ENCODE peak calls at places on chromosomes 2 and 18, in eight cellular contexts. One of them, this sample, is unnamed.
A peak's percentile ranks its signal among the peaks of the same experiment; 100 is the strongest.

GRCh38 chr2:147499785-147500184 is 345.0 kb upstream of the ACVR2A start:
- DNase-seq in NCI-H187: no peak
- DNase-seq in CD8-positive, alpha-beta T cell: no peak
- DNase-seq in hypothalamus: no peak
- DNase-seq in cardiac fibroblast: no peak
- DNase-seq in gastrocnemius medialis: no peak
- DNase-seq in activated CD4-positive, alpha-beta T cell treated with anti-CD3 and anti-CD28 coated beads, Interleukin-2, amount 50 U/mL, for 4 hours: no peak
- DNase-seq in stimulated activated CD8-positive, alpha-beta memory T cell treated with anti-CD3 and anti-CD28 coated beads, Interleukin-2, amount 100 ng/mL, for 48 hours: no peak
- DNase-seq in this sample: no peak

GRCh38 chr2:215998636-215999035 is 14.7 kb downstream of the MREG start:
- DNase-seq in hypothalamus: no peak
- DNase-seq in stimulated activated CD8-positive, alpha-beta memory T cell treated with anti-CD3 and anti-CD28 coated beads, Interleukin-2, amount 100 ng/mL, for 48 hours: no peak
- DNase-seq in cardiac fibroblast: no peak
- DNase-seq in CD8-positive, alpha-beta T cell: no peak
- DNase-seq in NCI-H187: no peak
- DNase-seq in activated CD4-positive, alpha-beta T cell treated with anti-CD3 and anti-CD28 coated beads, Interleukin-2, amount 50 U/mL, for 4 hours: no peak
- DNase-seq in gastrocnemius medialis: no peak
- DNase-seq in this sample: no peak

GRCh38 chr2:170073288-170073687 is 104.7 kb upstream of the MYO3B start:
- DNase-seq in CD8-positive, alpha-beta T cell: no peak
- DNase-seq in stimulated activated CD8-positive, alpha-beta memory T cell treated with anti-CD3 and anti-CD28 coated beads, Interleukin-2, amount 100 ng/mL, for 48 hours: no peak
- DNase-seq in activated CD4-positive, alpha-beta T cell treated with anti-CD3 and anti-CD28 coated beads, Interleukin-2, amount 50 U/mL, for 4 hours: no peak
- DNase-seq in hypothalamus: peak; percentile 1
- DNase-seq in gastrocnemius medialis: peak; percentile 27
- DNase-seq in NCI-H187: no peak
- DNase-seq in cardiac fibroblast: peak; percentile 81
- DNase-seq in this sample: no peak

GRCh38 chr2:41922177-41922576 is 125.6 kb upstream of the PKDCC start:
- DNase-seq in CD8-positive, alpha-beta T cell: no peak
- DNase-seq in activated CD4-positive, alpha-beta T cell treated with anti-CD3 and anti-CD28 coated beads, Interleukin-2, amount 50 U/mL, for 4 hours: no peak
- DNase-seq in gastrocnemius medialis: peak; percentile 63
- DNase-seq in stimulated activated CD8-positive, alpha-beta memory T cell treated with anti-CD3 and anti-CD28 coated beads, Interleukin-2, amount 100 ng/mL, for 48 hours: no peak
- DNase-seq in cardiac fibroblast: no peak
- DNase-seq in NCI-H187: no peak
- DNase-seq in hypothalamus: no peak
- DNase-seq in this sample: no peak

GRCh38 chr2:151192681-151193080 is 69.0 kb downstream of the RBM43 start:
- DNase-seq in hypothalamus: no peak
- DNase-seq in CD8-positive, alpha-beta T cell: no peak
- DNase-seq in cardiac fibroblast: no peak
- DNase-seq in NCI-H187: no peak
- DNase-seq in stimulated activated CD8-positive, alpha-beta memory T cell treated with anti-CD3 and anti-CD28 coated beads, Interleukin-2, amount 100 ng/mL, for 48 hours: no peak
- DNase-seq in gastrocnemius medialis: no peak
- DNase-seq in activated CD4-positive, alpha-beta T cell treated with anti-CD3 and anti-CD28 coated beads, Interleukin-2, amount 50 U/mL, for 4 hours: no peak
- DNase-seq in this sample: no peak

GRCh38 chr18:6543330-6543908 is 128.7 kb upstream of the L3MBTL4 start:
- DNase-seq in stimulated activated CD8-positive, alpha-beta memory T cell treated with anti-CD3 and anti-CD28 coated beads, Interleukin-2, amount 100 ng/mL, for 48 hours: no peak
- DNase-seq in activated CD4-positive, alpha-beta T cell treated with anti-CD3 and anti-CD28 coated beads, Interleukin-2, amount 50 U/mL, for 4 hours: no peak
- DNase-seq in CD8-positive, alpha-beta T cell: no peak
- DNase-seq in cardiac fibroblast: peak; percentile 57
- DNase-seq in NCI-H187: no peak
- DNase-seq in hypothalamus: no peak
- DNase-seq in gastrocnemius medialis: no peak
- DNase-seq in this sample: no peak

GRCh38 chr18:45628979-45629958 is 14.0 kb downstream of the SLC14A2 start:
- DNase-seq in gastrocnemius medialis: no peak
- DNase-seq in CD8-positive, alpha-beta T cell: no peak
- DNase-seq in NCI-H187: no peak
- DNase-seq in hypothalamus: no peak
- DNase-seq in stimulated activated CD8-positive, alpha-beta memory T cell treated with anti-CD3 and anti-CD28 coated beads, Interleukin-2, amount 100 ng/mL, for 48 hours: no peak
- DNase-seq in activated CD4-positive, alpha-beta T cell treated with anti-CD3 and anti-CD28 coated beads, Interleukin-2, amount 50 U/mL, for 4 hours: no peak
- DNase-seq in cardiac fibroblast: peak; percentile 62
- DNase-seq in this sample: no peak

GRCh38 chr2:138090330-138090729 is 126.1 kb downstream of the HNMT start:
- DNase-seq in cardiac fibroblast: peak; percentile 79
- DNase-seq in gastrocnemius medialis: no peak
- DNase-seq in activated CD4-positive, alpha-beta T cell treated with anti-CD3 and anti-CD28 coated beads, Interleukin-2, amount 50 U/mL, for 4 hours: no peak
- DNase-seq in hypothalamus: no peak
- DNase-seq in stimulated activated CD8-positive, alpha-beta memory T cell treated with anti-CD3 and anti-CD28 coated beads, Interleukin-2, amount 100 ng/mL, for 48 hours: no peak
- DNase-seq in NCI-H187: no peak
- DNase-seq in CD8-positive, alpha-beta T cell: no peak
- DNase-seq in this sample: peak; percentile 14

GRCh38 chr18:78876868-78877267 is 102.8 kb upstream of the SALL3 start:
- DNase-seq in stimulated activated CD8-positive, alpha-beta memory T cell treated with anti-CD3 and anti-CD28 coated beads, Interleukin-2, amount 100 ng/mL, for 48 hours: no peak
- DNase-seq in CD8-positive, alpha-beta T cell: no peak
- DNase-seq in gastrocnemius medialis: no peak
- DNase-seq in NCI-H187: no peak
- DNase-seq in cardiac fibroblast: no peak
- DNase-seq in hypothalamus: no peak
- DNase-seq in activated CD4-positive, alpha-beta T cell treated with anti-CD3 and anti-CD28 coated beads, Interleukin-2, amount 50 U/mL, for 4 hours: no peak
- DNase-seq in this sample: no peak

GRCh38 chr18:51151568-51152511 is 45.6 kb downstream of the MEX3C start:
- DNase-seq in stimulated activated CD8-positive, alpha-beta memory T cell treated with anti-CD3 and anti-CD28 coated beads, Interleukin-2, amount 100 ng/mL, for 48 hours: peak; percentile 57
- DNase-seq in gastrocnemius medialis: no peak
- DNase-seq in CD8-positive, alpha-beta T cell: peak; percentile 33
- DNase-seq in cardiac fibroblast: no peak
- DNase-seq in activated CD4-positive, alpha-beta T cell treated with anti-CD3 and anti-CD28 coated beads, Interleukin-2, amount 50 U/mL, for 4 hours: peak; percentile 92
- DNase-seq in hypothalamus: no peak
- DNase-seq in NCI-H187: no peak
- DNase-seq in this sample: no peak

GRCh38 chr18:11981633-11982366 is 493 bp downstream of the IMPA2 start:
- DNase-seq in hypothalamus: no peak
- DNase-seq in stimulated activated CD8-positive, alpha-beta memory T cell treated with anti-CD3 and anti-CD28 coated beads, Interleukin-2, amount 100 ng/mL, for 48 hours: peak; percentile 12
- DNase-seq in gastrocnemius medialis: peak; percentile 73
- DNase-seq in activated CD4-positive, alpha-beta T cell treated with anti-CD3 and anti-CD28 coated beads, Interleukin-2, amount 50 U/mL, for 4 hours: no peak
- DNase-seq in cardiac fibroblast: peak; percentile 28
- DNase-seq in CD8-positive, alpha-beta T cell: no peak
- DNase-seq in NCI-H187: no peak
- DNase-seq in this sample: no peak

GRCh38 chr2:156892449-156893335 is 364.8 kb upstream of the GALNT5 start:
- DNase-seq in gastrocnemius medialis: no peak
- DNase-seq in cardiac fibroblast: peak; percentile 72
- DNase-seq in activated CD4-positive, alpha-beta T cell treated with anti-CD3 and anti-CD28 coated beads, Interleukin-2, amount 50 U/mL, for 4 hours: no peak
- DNase-seq in stimulated activated CD8-positive, alpha-beta memory T cell treated with anti-CD3 and anti-CD28 coated beads, Interleukin-2, amount 100 ng/mL, for 48 hours: no peak
- DNase-seq in hypothalamus: no peak
- DNase-seq in NCI-H187: no peak
- DNase-seq in CD8-positive, alpha-beta T cell: no peak
- DNase-seq in this sample: peak; percentile 26

GRCh38 chr2:12478151-12479041 is 238.3 kb upstream of the TRIB2 start:
- DNase-seq in activated CD4-positive, alpha-beta T cell treated with anti-CD3 and anti-CD28 coated beads, Interleukin-2, amount 50 U/mL, for 4 hours: no peak
- DNase-seq in hypothalamus: no peak
- DNase-seq in CD8-positive, alpha-beta T cell: no peak
- DNase-seq in stimulated activated CD8-positive, alpha-beta memory T cell treated with anti-CD3 and anti-CD28 coated beads, Interleukin-2, amount 100 ng/mL, for 48 hours: no peak
- DNase-seq in NCI-H187: no peak
- DNase-seq in gastrocnemius medialis: no peak
- DNase-seq in cardiac fibroblast: no peak
- DNase-seq in this sample: no peak

GRCh38 chr18:61894751-61895524 is 2.1 kb upstream of the RNF152 start:
- DNase-seq in stimulated activated CD8-positive, alpha-beta memory T cell treated with anti-CD3 and anti-CD28 coated beads, Interleukin-2, amount 100 ng/mL, for 48 hours: no peak
- DNase-seq in hypothalamus: no peak
- DNase-seq in gastrocnemius medialis: no peak
- DNase-seq in NCI-H187: no peak
- DNase-seq in activated CD4-positive, alpha-beta T cell treated with anti-CD3 and anti-CD28 coated beads, Interleukin-2, amount 50 U/mL, for 4 hours: no peak
- DNase-seq in CD8-positive, alpha-beta T cell: no peak
- DNase-seq in cardiac fibroblast: no peak
- DNase-seq in this sample: no peak

GRCh38 chr2:144358979-144359541 is 160.9 kb downstream of the ZEB2 start:
- DNase-seq in cardiac fibroblast: peak; percentile 85
- DNase-seq in stimulated activated CD8-positive, alpha-beta memory T cell treated with anti-CD3 and anti-CD28 coated beads, Interleukin-2, amount 100 ng/mL, for 48 hours: no peak
- DNase-seq in activated CD4-positive, alpha-beta T cell treated with anti-CD3 and anti-CD28 coated beads, Interleukin-2, amount 50 U/mL, for 4 hours: no peak
- DNase-seq in NCI-H187: no peak
- DNase-seq in hypothalamus: no peak
- DNase-seq in gastrocnemius medialis: no peak
- DNase-seq in CD8-positive, alpha-beta T cell: no peak
- DNase-seq in this sample: no peak

GRCh38 chr2:109089602-109090300 is 39.3 kb upstream of the SH3RF3 start:
- DNase-seq in CD8-positive, alpha-beta T cell: no peak
- DNase-seq in activated CD4-positive, alpha-beta T cell treated with anti-CD3 and anti-CD28 coated beads, Interleukin-2, amount 50 U/mL, for 4 hours: no peak
- DNase-seq in NCI-H187: no peak
- DNase-seq in cardiac fibroblast: peak; percentile 39
- DNase-seq in gastrocnemius medialis: no peak
- DNase-seq in stimulated activated CD8-positive, alpha-beta memory T cell treated with anti-CD3 and anti-CD28 coated beads, Interleukin-2, amount 100 ng/mL, for 48 hours: no peak
- DNase-seq in hypothalamus: no peak
- DNase-seq in this sample: no peak

GRCh38 chr2:11768940-11769339 is 22.5 kb downstream of the LPIN1 start:
- DNase-seq in activated CD4-positive, alpha-beta T cell treated with anti-CD3 and anti-CD28 coated beads, Interleukin-2, amount 50 U/mL, for 4 hours: no peak
- DNase-seq in gastrocnemius medialis: no peak
- DNase-seq in cardiac fibroblast: no peak
- DNase-seq in stimulated activated CD8-positive, alpha-beta memory T cell treated with anti-CD3 and anti-CD28 coated beads, Interleukin-2, amount 100 ng/mL, for 48 hours: no peak
- DNase-seq in CD8-positive, alpha-beta T cell: no peak
- DNase-seq in NCI-H187: no peak
- DNase-seq in hypothalamus: no peak
- DNase-seq in this sample: no peak

GRCh38 chr2:202361133-202361532 is 15.0 kb upstream of the BMPR2 start:
- DNase-seq in NCI-H187: no peak
- DNase-seq in stimulated activated CD8-positive, alpha-beta memory T cell treated with anti-CD3 and anti-CD28 coated beads, Interleukin-2, amount 100 ng/mL, for 48 hours: no peak
- DNase-seq in hypothalamus: no peak
- DNase-seq in cardiac fibroblast: peak; percentile 48
- DNase-seq in CD8-positive, alpha-beta T cell: no peak
- DNase-seq in gastrocnemius medialis: no peak
- DNase-seq in activated CD4-positive, alpha-beta T cell treated with anti-CD3 and anti-CD28 coated beads, Interleukin-2, amount 50 U/mL, for 4 hours: no peak
- DNase-seq in this sample: no peak

GRCh38 chr2:181626671-181627070 is 30.2 kb downstream of the CERKL start:
- DNase-seq in NCI-H187: no peak
- DNase-seq in CD8-positive, alpha-beta T cell: no peak
- DNase-seq in cardiac fibroblast: no peak
- DNase-seq in activated CD4-positive, alpha-beta T cell treated with anti-CD3 and anti-CD28 coated beads, Interleukin-2, amount 50 U/mL, for 4 hours: no peak
- DNase-seq in gastrocnemius medialis: no peak
- DNase-seq in stimulated activated CD8-positive, alpha-beta memory T cell treated with anti-CD3 and anti-CD28 coated beads, Interleukin-2, amount 100 ng/mL, for 48 hours: no peak
- DNase-seq in hypothalamus: no peak
- DNase-seq in this sample: no peak

GRCh38 chr2:150480241-150480640 is 7.2 kb downstream of the RND3 start:
- DNase-seq in hypothalamus: no peak
- DNase-seq in cardiac fibroblast: peak; percentile 61
- DNase-seq in stimulated activated CD8-positive, alpha-beta memory T cell treated with anti-CD3 and anti-CD28 coated beads, Interleukin-2, amount 100 ng/mL, for 48 hours: no peak
- DNase-seq in activated CD4-positive, alpha-beta T cell treated with anti-CD3 and anti-CD28 coated beads, Interleukin-2, amount 50 U/mL, for 4 hours: no peak
- DNase-seq in CD8-positive, alpha-beta T cell: no peak
- DNase-seq in gastrocnemius medialis: no peak
- DNase-seq in NCI-H187: no peak
- DNase-seq in this sample: no peak

GRCh38 chr2:239612133-239612532 is 211.3 kb upstream of the HDAC4 start:
- DNase-seq in stimulated activated CD8-positive, alpha-beta memory T cell treated with anti-CD3 and anti-CD28 coated beads, Interleukin-2, amount 100 ng/mL, for 48 hours: no peak
- DNase-seq in CD8-positive, alpha-beta T cell: no peak
- DNase-seq in gastrocnemius medialis: no peak
- DNase-seq in NCI-H187: no peak
- DNase-seq in cardiac fibroblast: no peak
- DNase-seq in hypothalamus: no peak
- DNase-seq in activated CD4-positive, alpha-beta T cell treated with anti-CD3 and anti-CD28 coated beads, Interleukin-2, amount 50 U/mL, for 4 hours: no peak
- DNase-seq in this sample: no peak

GRCh38 chr2:33160217-33160616 is 213.5 kb downstream of the LTBP1 start:
- DNase-seq in activated CD4-positive, alpha-beta T cell treated with anti-CD3 and anti-CD28 coated beads, Interleukin-2, amount 50 U/mL, for 4 hours: no peak
- DNase-seq in NCI-H187: no peak
- DNase-seq in gastrocnemius medialis: no peak
- DNase-seq in CD8-positive, alpha-beta T cell: no peak
- DNase-seq in stimulated activated CD8-positive, alpha-beta memory T cell treated with anti-CD3 and anti-CD28 coated beads, Interleukin-2, amount 100 ng/mL, for 48 hours: no peak
- DNase-seq in hypothalamus: no peak
- DNase-seq in cardiac fibroblast: peak; percentile 61
- DNase-seq in this sample: no peak

This sample was measured in NCI-H2107.